ENCODE peak calls at places on chromosomes 11 and 22, in seven cellular contexts. F is adipocyte, L is activated T-cell treated with anti-CD3 and anti-CD28 coated beads for 1 hour, V is GM04503, N is fibroblast of the conjunctiva, P is NCI-H1105 treated with DMSO at 0.1 percent for 48 hours, M is DMS53. K is an unnamed sample.

GRCh38 chr11:69215216-69215615 is 59.5 kb downstream of the SMIM38 start:
- DNase-seq in F (no peak), P (no peak), N (no peak), M (no peak), V (no peak), L (no peak), K (no peak)

GRCh38 chr11:1501421-1502167 is 15.0 kb upstream of the MOB2 start:
- DNase-seq in F (no peak), L (no peak), N (no peak), V (no peak), P (no peak), M (no peak), K (no peak)

GRCh38 chr11:69000831-69001245 is 12.2 kb downstream of the MRGPRF start:
- DNase-seq in M (peak), F (peak), L (no peak), P (no peak), N (peak), V (peak), K (no peak)

GRCh38 chr11:61542024-61542461 is 33.5 kb downstream of the LRRC10B start:
- DNase-seq in P (peak), L (no peak), F (no peak), N (no peak), M (peak), V (no peak), K (no peak)

GRCh38 chr11:79437981-79438630 is 2.7 kb downstream of the TENM4 start:
- DNase-seq in M (peak), V (no peak), F (peak), L (no peak), P (peak), N (no peak), K (peak)

GRCh38 chr22:35021166-35021565 is 44.8 kb upstream of the ISX start:
- DNase-seq in L (no peak), F (no peak), N (no peak), V (no peak), P (peak), M (no peak), K (no peak)

GRCh38 chr22:24106385-24107381 is 74.6 kb upstream of the SUSD2 start:
- DNase-seq in F (no peak), N (no peak), V (no peak), M (no peak), L (peak), P (no peak), K (peak)

GRCh38 chr22:26823966-26824365 is 166.6 kb downstream of the MIAT start:
- DNase-seq in P (no peak), V (no peak), L (no peak), N (no peak), F (no peak), M (no peak), K (peak)

GRCh38 chr11:7413961-7414728 is 71.2 kb upstream of the OLFML1 start:
- DNase-seq in P (no peak), N (no peak), F (peak), V (no peak), L (no peak), M (peak), K (peak)

GRCh38 chr11:11960687-11961086 is 47.7 kb downstream of the DKK3 start:
- DNase-seq in L (no peak), M (no peak), V (no peak), P (no peak), F (no peak), N (no peak), K (no peak)

GRCh38 chr22:31614781-31615480 is 47.1 kb downstream of the PISD start:
- DNase-seq in M (no peak), L (no peak), N (no peak), P (no peak), V (no peak), F (no peak), K (no peak)

GRCh38 chr11:129283141-129283540 is 91.0 kb upstream of the ARHGAP32 start:
- DNase-seq in N (no peak), F (no peak), M (peak), L (no peak), V (no peak), P (no peak), K (no peak)

GRCh38 chr22:36807627-36808026 is 9.2 kb downstream of the PVALB start:
- DNase-seq in P (no peak), L (no peak), F (no peak), N (no peak), V (no peak), M (no peak), K (peak)

GRCh38 chr11:68939583-68940555 is 36.2 kb downstream of the IGHMBP2 start:
- DNase-seq in V (no peak), M (no peak), P (no peak), F (no peak), L (no peak), N (no peak), K (no peak)

GRCh38 chr11:11211888-11212287 is 141.2 kb downstream of the CSNK2A3 start:
- DNase-seq in M (no peak), V (no peak), F (no peak), P (peak), N (no peak), L (no peak), K (no peak)

GRCh38 chr11:104191124-104191523 is 27.2 kb upstream of the PDGFD start:
- DNase-seq in L (no peak), N (peak), M (no peak), F (peak), V (no peak), P (no peak), K (no peak)

GRCh38 chr11:12280838-12281565 is 96.4 kb upstream of the PARVA start:
- DNase-seq in N (no peak), V (no peak), P (no peak), F (no peak), L (no peak), M (no peak), K (no peak)

GRCh38 chr11:13116491-13116890 is 107.4 kb downstream of the RASSF10 start:
- DNase-seq in M (no peak), L (no peak), N (no peak), V (no peak), F (peak), P (no peak), K (no peak)

GRCh38 chr11:117828641-117829368 is 4.3 kb upstream of the FXYD2 start:
- DNase-seq in N (no peak), P (no peak), V (no peak), F (peak), L (peak), M (peak), K (no peak)

GRCh38 chr11:8757533-8757932 is 74.9 kb downstream of the RPL27A start:
- DNase-seq in N (no peak), L (no peak), P (no peak), V (no peak), M (no peak), F (no peak), K (no peak)

GRCh38 chr22:32097018-32097417 is 54.0 kb downstream of the SLC5A1 start:
- DNase-seq in V (no peak), L (no peak), F (no peak), P (no peak), N (no peak), M (no peak), K (no peak)

GRCh38 chr22:39244496-39245129 is at the start of gene PDGFB:
- DNase-seq in N (no peak), F (peak), V (no peak), M (peak), L (no peak), P (peak), K (peak)